ENCODE peak calls at places on chromosomes 1 and 21, in seven cellular contexts. B is K562, O is HCT116, W is GM12878, V is HepG2, D is SK-N-SH, S is H1. C is an unnamed sample.

GRCh38 chr1:113153116-113153803 is 80.3 kb downstream of the LRIG2 start:
- DNase-seq in B (no peak), O (no peak), W (no peak), V (peak; percentile 81), D (no peak), S (no peak), C (no peak)

GRCh38 chr1:21539933-21540332 is 30.7 kb downstream of the ALPL start:
- DNase-seq in B (peak; percentile 43), O (peak; percentile 54), W (no peak), V (peak; percentile 31), D (peak; percentile 82), S (no peak), C (no peak)

GRCh38 chr1:72086394-72086793 is 195.9 kb downstream of the NEGR1 start:
- DNase-seq in B (no peak), O (no peak), W (no peak), V (no peak), D (no peak), S (no peak), C (no peak)

GRCh38 chr1:234608026-234608719 is 1.8 kb downstream of the IRF2BP2 start:
- DNase-seq in B (peak; percentile 83), O (no peak), W (peak; percentile 94), V (peak; percentile 93), D (peak; percentile 51), S (no peak), C (no peak)

GRCh38 chr1:160907976-160908375 is 23.0 kb upstream of the ITLN1 start:
- DNase-seq in B (no peak), O (no peak), W (no peak), V (no peak), D (no peak), S (no peak), C (no peak)

GRCh38 chr1:200242379-200243041 is 167.3 kb downstream of the ZNF281 start:
- DNase-seq in B (no peak), O (no peak), W (no peak), V (no peak), D (no peak), S (no peak), C (no peak)

GRCh38 chr1:157147906-157148717 is 9.9 kb upstream of the ETV3 start:
- DNase-seq in B (peak; percentile 24), O (no peak), W (no peak), V (no peak), D (no peak), S (no peak), C (no peak)

GRCh38 chr21:33373451-33373850 is 29.8 kb upstream of the IFNGR2 start:
- DNase-seq in B (no peak), O (no peak), W (no peak), V (no peak), D (no peak), S (no peak), C (no peak)

GRCh38 chr1:155062702-155063411 is 683 bp upstream of the EFNA4 start:
- DNase-seq in B (peak; percentile 85), O (no peak), W (no peak), V (peak; percentile 38), D (peak; percentile 47), S (no peak), C (peak; percentile 75)

GRCh38 chr1:48532976-48533375 is 61.0 kb upstream of the SPATA6 start:
- DNase-seq in B (no peak), O (no peak), W (no peak), V (no peak), D (no peak), S (no peak), C (no peak)

GRCh38 chr1:95286479-95286878 is 52.5 kb downstream of the RWDD3 start:
- DNase-seq in B (no peak), O (no peak), W (no peak), V (peak; percentile 32), D (no peak), S (no peak), C (no peak)

GRCh38 chr1:38600286-38600685 is 259.3 kb downstream of the RRAGC start:
- DNase-seq in B (no peak), O (no peak), W (no peak), V (no peak), D (no peak), S (no peak), C (no peak)

GRCh38 chr1:230048322-230048721 is 18.7 kb upstream of the GALNT2 start:
- DNase-seq in B (no peak), O (no peak), W (no peak), V (no peak), D (no peak), S (no peak), C (no peak)

GRCh38 chr1:183869671-183870070 is 64.8 kb downstream of the RGL1 start:
- DNase-seq in B (no peak), O (no peak), W (no peak), V (no peak), D (no peak), S (no peak), C (no peak)

GRCh38 chr1:55074455-55074854 is 35.1 kb downstream of the PCSK9 start:
- DNase-seq in B (no peak), O (no peak), W (no peak), V (no peak), D (no peak), S (no peak), C (no peak)

GRCh38 chr1:22870201-22870871 is 102.3 kb downstream of the LACTBL1 start:
- DNase-seq in B (no peak), O (no peak), W (no peak), V (no peak), D (peak; percentile 67), S (no peak), C (no peak)

GRCh38 chr21:28111151-28111619 is 881.5 kb downstream of the LTN1 start:
- DNase-seq in B (no peak), O (no peak), W (no peak), V (no peak), D (peak; percentile 67), S (no peak), C (no peak)

DNA sequence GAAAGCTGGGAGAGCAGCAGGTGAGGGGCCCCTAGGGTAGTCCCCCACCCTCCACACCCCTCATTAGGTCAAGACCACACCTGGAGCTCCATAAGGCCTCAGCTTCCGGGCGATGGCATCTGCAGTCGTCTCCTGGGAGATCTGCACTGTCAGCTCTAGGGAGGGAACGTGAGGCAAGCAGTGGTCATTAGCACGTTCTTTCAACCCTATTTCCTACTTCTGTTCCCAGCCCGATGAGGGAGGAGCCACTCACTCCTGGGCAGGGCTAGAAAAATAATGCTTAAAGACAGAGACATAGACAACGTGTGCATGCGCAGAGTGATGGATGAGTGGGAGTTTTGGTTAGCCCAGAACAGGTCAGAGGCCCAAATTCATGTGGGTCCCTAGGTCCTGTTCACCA is 9.7 kb downstream of the KDF1 start:
- DNase-seq in B (peak; percentile 71), O (no peak), W (no peak), V (no peak), D (no peak), S (no peak), C (no peak)
- TF ChIP-seq YY1 in B (no peak), O (no peak), W (no peak), V (no peak), D (no peak), S (no peak), C (no peak)

DNA sequence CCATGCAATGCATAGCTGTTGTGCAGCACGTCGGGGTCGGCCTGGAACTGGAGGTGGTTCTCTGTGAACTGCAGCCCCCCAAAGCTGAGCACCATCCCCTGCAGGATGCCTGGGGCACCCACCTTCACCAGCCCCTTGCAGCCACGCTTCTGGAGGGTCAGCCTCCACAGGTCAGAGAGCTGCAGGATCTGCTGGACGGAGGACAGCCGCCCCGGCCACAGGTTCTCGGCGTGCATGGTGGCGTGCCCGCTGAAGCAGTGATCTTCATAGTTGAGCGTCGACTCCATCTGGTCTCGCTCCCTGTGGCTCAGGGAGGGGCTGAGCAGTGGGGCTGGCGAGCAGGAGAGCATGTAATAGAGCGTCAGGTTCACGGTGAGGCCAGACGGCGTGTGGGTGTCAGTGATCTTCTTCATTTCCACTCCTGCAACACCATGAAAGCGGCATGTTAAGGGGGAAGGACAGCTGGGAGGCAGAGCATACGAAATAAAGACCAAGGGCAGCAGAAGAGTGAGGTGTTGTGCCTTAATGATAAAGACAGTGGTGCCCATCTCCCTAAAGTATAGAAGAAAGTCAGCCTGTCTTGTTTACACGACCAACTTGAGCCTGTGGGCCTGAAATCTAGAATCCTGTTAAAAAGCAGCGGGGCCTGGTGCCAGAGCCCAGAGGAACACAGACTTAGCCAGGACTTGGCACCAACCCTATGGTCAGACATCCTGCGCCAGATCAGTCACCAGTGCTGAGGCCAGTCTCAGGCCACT is 3.0 kb downstream of the KIAA2013 start:
- DNase-seq in B (no peak), O (no peak), W (no peak), V (no peak), D (no peak), S (no peak), C (no peak)
- H3K9ac ChIP-seq in B (peak overlapping the region; percentile 75), O (no peak overlapping the region), W (no peak overlapping the region), V (peak overlapping the region; percentile 78), D (no peak overlapping the region), S (no peak overlapping the region), C (no peak overlapping the region)

GRCh38 chr1:85157436-85157835 is 43.4 kb downstream of the SYDE2 start:
- DNase-seq in B (no peak), O (no peak), W (no peak), V (no peak), D (no peak), S (no peak), C (no peak)

GRCh38 chr1:85151446-85151845 is 49.4 kb downstream of the SYDE2 start:
- DNase-seq in B (no peak), O (no peak), W (no peak), V (no peak), D (no peak), S (no peak), C (no peak)

GRCh38 chr1:85148524-85149250 is 52.1 kb downstream of the SYDE2 start:
- DNase-seq in B (no peak), O (no peak), W (peak; percentile 73), V (no peak), D (no peak), S (no peak), C (no peak)

GRCh38 chr1:85149805-85150204 is 51.0 kb downstream of the SYDE2 start:
- DNase-seq in B (no peak), O (no peak), W (no peak), V (no peak), D (no peak), S (no peak), C (no peak)

DNA sequence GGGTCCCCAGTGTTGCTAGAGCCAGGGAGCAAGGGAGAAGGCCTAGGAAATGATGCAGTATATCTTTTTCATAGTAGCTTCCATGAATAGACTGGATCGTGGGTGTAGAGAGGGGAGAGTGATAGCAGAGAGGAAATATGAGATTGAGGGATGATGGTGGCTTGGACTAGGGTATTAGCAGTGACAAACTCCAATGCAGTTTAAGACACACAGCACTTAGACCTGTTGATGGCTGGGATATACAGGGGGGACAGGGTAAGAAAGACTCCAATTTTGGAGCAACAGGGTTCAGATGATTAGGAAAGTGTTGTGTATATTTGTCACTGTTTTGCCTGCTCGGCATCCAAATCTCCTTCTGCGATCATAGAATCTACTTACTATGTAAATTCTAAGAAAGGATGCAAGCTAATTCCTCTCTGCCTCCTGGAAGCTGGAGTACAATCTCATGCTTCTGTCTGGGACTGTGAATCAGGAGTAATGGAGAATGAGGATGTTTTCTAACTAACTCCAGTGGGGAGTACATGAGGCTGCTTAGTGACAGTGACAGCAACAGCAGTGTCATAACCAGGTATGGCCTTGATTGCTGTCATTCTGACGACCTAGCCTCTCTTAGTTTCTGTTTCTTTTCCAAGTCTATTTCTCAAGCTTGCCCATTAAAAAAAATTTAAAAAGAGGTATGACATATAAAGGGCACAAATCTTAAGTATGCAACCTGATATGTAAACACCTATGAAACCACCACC is 47.5 kb downstream of the SYDE2 start:
- DNase-seq in B (no peak), O (no peak), W (peak; percentile 11), V (no peak), D (no peak), S (no peak), C (no peak)
- TF ChIP-seq YY1 in B (no peak), O (no peak), W (no peak), V (no peak), D (no peak), S (no peak), C (no peak)

GRCh38 chr1:39776886-39777683 is 5.9 kb upstream of the OXCT2 start:
- DNase-seq in B (no peak), O (no peak), W (no peak), V (no peak), D (peak; percentile 59), S (no peak), C (no peak)
- H3K9ac ChIP-seq in B (no peak overlapping the region), O (no peak overlapping the region), W (no peak overlapping the region), V (no peak overlapping the region), D (no peak overlapping the region), S (no peak overlapping the region), C (no peak overlapping the region)